ENCODE peak calls at places on chromosome 13, in four cellular contexts. One of them, this sample, is unnamed.

GRCh38 chr13:59384154-59384553 is 779.6 kb downstream of the DIAPH3 start:
- DNase-seq in mesothelial cell of epicardium: no peak
- DNase-seq in tibial artery: no peak
- DNase-seq in IMR-90: no peak
- DNase-seq in this sample: no peak

GRCh38 chr13:60869941-60870613 is 473.1 kb downstream of the TDRD3 start:
- DNase-seq in mesothelial cell of epicardium: no peak
- DNase-seq in tibial artery: no peak
- DNase-seq in IMR-90: no peak
- DNase-seq in this sample: no peak

GRCh38 chr13:107289540-107289939 is 721.6 kb upstream of the ARGLU1 start:
- DNase-seq in mesothelial cell of epicardium: no peak
- DNase-seq in tibial artery: no peak
- DNase-seq in IMR-90: peak; percentile 81
- DNase-seq in this sample: no peak

GRCh38 chr13:32587014-32587773 is 942 bp downstream of the PDS5B start:
- DNase-seq in mesothelial cell of epicardium: peak; percentile 64
- DNase-seq in tibial artery: peak; percentile 74
- DNase-seq in IMR-90: peak; percentile 62
- DNase-seq in this sample: peak; percentile 74

GRCh38 chr13:102707465-102707864 is 12.6 kb upstream of the METTL21C start:
- DNase-seq in mesothelial cell of epicardium: no peak
- DNase-seq in tibial artery: no peak
- DNase-seq in IMR-90: peak; percentile 94
- DNase-seq in this sample: no peak

GRCh38 chr13:31049833-31050232 is 111.9 kb downstream of the HSPH1 start:
- DNase-seq in mesothelial cell of epicardium: no peak
- DNase-seq in tibial artery: no peak
- DNase-seq in IMR-90: no peak
- DNase-seq in this sample: no peak

GRCh38 chr13:101917475-101917810 is 465.0 kb downstream of the ITGBL1 start:
- DNase-seq in mesothelial cell of epicardium: no peak
- DNase-seq in tibial artery: no peak
- DNase-seq in IMR-90: no peak
- DNase-seq in this sample: no peak

GRCh38 chr13:106916329-106916728 is 348.4 kb upstream of the ARGLU1 start:
- DNase-seq in mesothelial cell of epicardium: no peak
- DNase-seq in tibial artery: no peak
- DNase-seq in IMR-90: no peak
- DNase-seq in this sample: no peak

GRCh38 chr13:37640499-37640898 is 41.9 kb upstream of the POSTN start:
- DNase-seq in mesothelial cell of epicardium: no peak
- DNase-seq in tibial artery: no peak
- DNase-seq in IMR-90: peak; percentile 86
- DNase-seq in this sample: peak; percentile 12

GRCh38 chr13:34747507-34747906 is 194.6 kb upstream of the NBEA start:
- DNase-seq in mesothelial cell of epicardium: no peak
- DNase-seq in tibial artery: no peak
- DNase-seq in IMR-90: no peak
- DNase-seq in this sample: no peak

DNA sequence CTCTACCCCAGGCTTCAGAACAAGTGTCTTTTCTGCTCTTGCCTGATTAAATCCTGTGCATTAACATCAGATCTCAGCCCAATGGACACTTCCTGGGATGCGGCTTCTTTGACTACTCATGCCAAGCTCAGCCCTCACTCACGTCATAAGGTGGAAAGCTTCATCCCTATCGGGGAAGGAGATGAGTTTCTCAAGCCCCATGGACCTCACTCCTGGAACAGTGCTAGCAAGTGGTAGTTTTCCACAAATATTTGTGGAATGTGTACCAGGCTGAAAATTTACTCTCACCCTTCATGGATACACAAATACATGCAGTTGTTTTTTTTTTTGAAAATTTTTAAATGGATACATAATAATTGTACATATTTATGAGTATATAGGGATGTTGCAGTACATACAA is 34.6 kb upstream of the FARP1 start:
- DNase-seq in mesothelial cell of epicardium: no peak
- DNase-seq in tibial artery: no peak
- DNase-seq in IMR-90: peak; percentile 48
- DNase-seq in this sample: no peak
- TF ChIP-seq CTCF in mesothelial cell of epicardium: no peak
- TF ChIP-seq CTCF in tibial artery: no peak
- TF ChIP-seq CTCF in IMR-90: no peak
- TF ChIP-seq CTCF in this sample: no peak

GRCh38 chr13:41596190-41596589 is 138.8 kb downstream of the RGCC start:
- DNase-seq in mesothelial cell of epicardium: no peak
- DNase-seq in tibial artery: no peak
- DNase-seq in IMR-90: peak; percentile 20
- DNase-seq in this sample: no peak
- TF ChIP-seq CTCF in mesothelial cell of epicardium: no peak
- TF ChIP-seq CTCF in tibial artery: no peak
- TF ChIP-seq CTCF in IMR-90: peak; percentile 19
- TF ChIP-seq CTCF in this sample: no peak

DNA sequence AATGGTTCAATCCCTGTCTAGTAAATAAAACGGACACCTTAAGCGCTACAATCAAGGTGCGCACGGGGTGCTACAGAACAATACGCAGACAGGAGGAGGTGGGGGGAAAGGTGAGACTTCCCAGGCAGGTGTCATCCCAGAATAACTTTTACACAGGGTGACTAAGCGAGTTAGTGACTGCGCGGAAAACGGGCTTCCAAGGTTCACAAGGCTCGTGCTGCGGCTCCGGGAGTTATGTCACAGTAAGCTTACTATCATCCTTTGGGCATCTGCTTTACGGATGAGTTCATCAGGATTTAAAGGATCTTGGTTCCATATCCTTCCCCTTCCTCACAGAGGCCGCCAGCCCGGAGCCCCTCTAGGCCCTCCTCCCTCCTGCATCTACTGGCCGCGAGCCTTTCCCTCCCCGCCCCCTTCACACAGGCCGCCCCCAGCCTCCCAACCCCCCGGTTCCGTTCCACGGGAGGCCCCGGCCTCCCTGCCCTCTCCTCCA is 487 bp upstream of the IFT88 start:
- DNase-seq in mesothelial cell of epicardium: no peak
- DNase-seq in tibial artery: peak; percentile 46
- DNase-seq in IMR-90: peak; percentile 85
- DNase-seq in this sample: no peak
- TF ChIP-seq CTCF in mesothelial cell of epicardium: no peak
- TF ChIP-seq CTCF in tibial artery: no peak
- TF ChIP-seq CTCF in IMR-90: no peak
- TF ChIP-seq CTCF in this sample: no peak

DNA sequence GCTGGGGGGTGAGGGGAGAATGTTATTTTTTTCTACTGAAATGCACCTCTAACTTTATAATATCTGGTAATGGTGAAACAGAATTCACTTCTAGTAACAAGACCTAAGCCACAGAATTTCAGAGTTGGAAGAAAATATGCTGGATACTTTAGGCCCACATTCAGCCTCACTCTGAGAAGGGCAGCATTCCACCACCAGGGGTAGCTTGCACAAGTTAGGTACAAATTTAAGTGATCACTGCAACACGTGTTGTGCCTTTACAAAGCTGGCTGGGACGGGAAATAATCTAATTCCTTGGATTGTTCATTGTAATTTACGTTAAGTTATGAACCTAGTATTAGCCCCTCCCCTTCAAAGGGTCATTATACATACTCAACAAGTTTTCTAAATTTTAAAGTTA is 192.3 kb downstream of the RGCC start:
- DNase-seq in mesothelial cell of epicardium: no peak
- DNase-seq in tibial artery: no peak
- DNase-seq in IMR-90: peak; percentile 38
- DNase-seq in this sample: no peak
- TF ChIP-seq CTCF in mesothelial cell of epicardium: no peak
- TF ChIP-seq CTCF in tibial artery: peak; percentile 8
- TF ChIP-seq CTCF in IMR-90: peak; percentile 35
- TF ChIP-seq CTCF in this sample: no peak

DNA sequence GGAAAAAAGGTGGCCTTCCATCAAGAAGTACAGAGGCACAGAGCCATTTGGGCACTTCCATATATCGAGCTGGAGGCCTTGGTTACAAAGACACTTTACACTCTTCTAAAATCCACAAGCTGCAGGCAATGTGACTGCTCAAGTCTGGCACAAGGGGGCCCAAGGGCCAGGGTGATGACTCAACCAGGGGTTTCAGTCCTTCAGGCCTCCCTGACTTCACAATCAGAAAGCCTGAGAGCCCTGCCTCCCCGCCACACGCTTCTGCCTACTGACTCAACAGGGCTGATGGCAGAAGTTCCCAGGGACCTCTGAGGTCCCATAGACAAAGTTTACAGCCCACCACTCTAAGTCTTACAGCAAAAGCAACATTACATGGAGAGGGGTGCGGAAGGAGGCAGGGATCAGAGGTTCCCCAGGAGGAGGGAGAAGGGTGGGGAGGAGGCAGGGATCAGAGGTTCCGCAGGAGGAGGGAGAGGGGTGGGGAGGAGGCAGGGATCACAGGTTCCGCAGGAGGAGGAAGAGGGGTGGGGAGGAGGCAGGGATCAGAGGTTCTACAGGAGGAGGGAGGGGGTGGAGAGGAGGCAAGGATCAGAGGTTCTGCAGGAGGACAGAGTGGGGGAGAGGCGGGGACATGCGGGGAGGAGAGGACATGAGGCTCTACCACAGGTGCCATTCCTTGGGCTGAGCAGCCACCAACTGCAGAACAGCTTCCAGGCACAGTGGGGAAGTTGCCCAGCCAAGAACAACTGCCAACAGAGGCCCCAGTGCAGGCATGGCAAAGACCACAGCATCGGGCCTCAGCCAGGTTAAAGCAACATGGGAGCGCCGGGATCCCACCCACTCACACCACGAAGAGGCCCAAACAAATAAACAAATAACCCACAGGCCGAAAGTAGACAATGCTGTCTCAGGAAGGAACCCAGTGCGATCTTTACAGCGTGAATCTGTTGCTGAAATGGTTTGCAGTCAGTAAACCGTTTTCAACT is 52.0 kb downstream of the SLC7A1 start:
- DNase-seq in mesothelial cell of epicardium: no peak
- DNase-seq in tibial artery: no peak
- DNase-seq in IMR-90: peak; percentile 60
- DNase-seq in this sample: peak; percentile 91
- TF ChIP-seq CTCF in mesothelial cell of epicardium: no peak
- TF ChIP-seq CTCF in tibial artery: no peak
- TF ChIP-seq CTCF in IMR-90: peak; percentile 26
- TF ChIP-seq CTCF in this sample: peak; percentile 42

GRCh38 chr13:26971990-26972888 is 199.4 kb downstream of the USP12 start:
- DNase-seq in mesothelial cell of epicardium: no peak
- DNase-seq in tibial artery: no peak
- DNase-seq in IMR-90: peak; percentile 20
- DNase-seq in this sample: peak; percentile 50
- TF ChIP-seq CTCF in mesothelial cell of epicardium: no peak
- TF ChIP-seq CTCF in tibial artery: no peak
- TF ChIP-seq CTCF in IMR-90: peak; percentile 25
- TF ChIP-seq CTCF in this sample: peak; percentile 30

GRCh38 chr13:39296193-39296592 is 257.9 kb downstream of the NHLRC3 start:
- DNase-seq in mesothelial cell of epicardium: no peak
- DNase-seq in tibial artery: no peak
- DNase-seq in IMR-90: no peak
- DNase-seq in this sample: no peak

GRCh38 chr13:39297664-39298171 is 259.5 kb downstream of the NHLRC3 start:
- DNase-seq in mesothelial cell of epicardium: no peak
- DNase-seq in tibial artery: no peak
- DNase-seq in IMR-90: peak; percentile 24
- DNase-seq in this sample: no peak

GRCh38 chr13:39302855-39303254 is 264.6 kb downstream of the NHLRC3 start:
- DNase-seq in mesothelial cell of epicardium: no peak
- DNase-seq in tibial artery: no peak
- DNase-seq in IMR-90: no peak
- DNase-seq in this sample: no peak

DNA sequence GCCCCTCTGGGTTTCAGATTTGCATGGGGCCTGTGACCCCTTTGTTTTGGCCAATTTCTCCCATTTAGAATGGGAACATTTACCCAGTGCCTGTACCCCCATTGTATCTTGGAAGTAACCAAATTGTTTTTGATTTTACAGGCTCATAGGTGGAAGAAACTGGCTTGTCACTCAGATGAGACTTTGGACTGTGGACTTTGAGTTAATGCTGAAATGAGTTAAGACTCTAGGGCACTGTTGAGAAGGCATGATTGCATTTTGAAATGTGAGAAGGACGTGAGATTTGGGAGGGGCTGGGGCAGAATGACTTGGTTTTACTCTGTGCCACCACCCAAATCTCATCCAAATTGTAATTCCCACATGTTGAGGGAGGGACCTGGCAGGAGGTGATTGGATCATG is 258.8 kb downstream of the NHLRC3 start:
- DNase-seq in mesothelial cell of epicardium: no peak
- DNase-seq in tibial artery: peak; percentile 30
- DNase-seq in IMR-90: no peak
- DNase-seq in this sample: no peak
- TF ChIP-seq CTCF in mesothelial cell of epicardium: no peak
- TF ChIP-seq CTCF in tibial artery: no peak
- TF ChIP-seq CTCF in IMR-90: no peak
- TF ChIP-seq CTCF in this sample: no peak

GRCh38 chr13:43786472-43786765 is 353 bp downstream of the ENOX1 start:
- DNase-seq in mesothelial cell of epicardium: no peak
- DNase-seq in tibial artery: no peak
- DNase-seq in IMR-90: no peak
- DNase-seq in this sample: no peak

GRCh38 chr13:43785681-43786471 is 896 bp downstream of the ENOX1 start:
- DNase-seq in mesothelial cell of epicardium: peak; percentile 70
- DNase-seq in tibial artery: peak; percentile 66
- DNase-seq in IMR-90: peak; percentile 63
- DNase-seq in this sample: peak; percentile 30

GRCh38 chr13:43786766-43787517 is at the start of gene ENOX1:
- DNase-seq in mesothelial cell of epicardium: peak; percentile 75
- DNase-seq in tibial artery: peak; percentile 29
- DNase-seq in IMR-90: peak; percentile 74
- DNase-seq in this sample: peak; percentile 78

GRCh38 chr13:43787518-43787891 is 733 bp upstream of the ENOX1 start:
- DNase-seq in mesothelial cell of epicardium: no peak
- DNase-seq in tibial artery: no peak
- DNase-seq in IMR-90: no peak
- DNase-seq in this sample: no peak

GRCh38 chr13:43787998-43788397 is 1.2 kb upstream of the ENOX1 start:
- DNase-seq in mesothelial cell of epicardium: no peak
- DNase-seq in tibial artery: no peak
- DNase-seq in IMR-90: peak; percentile 52
- DNase-seq in this sample: peak; percentile 61
- TF ChIP-seq CTCF in mesothelial cell of epicardium: no peak
- TF ChIP-seq CTCF in tibial artery: peak; percentile 14
- TF ChIP-seq CTCF in IMR-90: peak; percentile 50
- TF ChIP-seq CTCF in this sample: peak; percentile 48